ENCODE peak calls at places on chromosomes 16 and 17, in five cellular contexts. R is sciatic nerve, A is retina, M is DMS79 treated with DMSO at 0.1 percent for 48 hours, N is LoVo. X is an unnamed sample.

GRCh38 chr16:10878328-10878643 is 1.3 kb downstream of the CIITA start:
- DNase-seq in R (no peak), N (no peak), A (no peak), M (no peak), X (peak; percentile 50)

GRCh38 chr17:45241315-45242011 is 19.8 kb downstream of the FMNL1 start:
- DNase-seq in N (no peak), M (peak; percentile 76), R (no peak), A (peak; percentile 78), X (peak; percentile 46)

GRCh38 chr17:40501499-40501911 is at the start of gene TNS4:
- DNase-seq in N (peak; percentile 67), R (no peak), A (no peak), M (no peak), X (peak; percentile 93)

GRCh38 chr17:78708510-78708973 is 73.5 kb downstream of the CYTH1 start:
- DNase-seq in M (peak; percentile 54), R (peak; percentile 80), A (peak; percentile 70), N (peak; percentile 57), X (peak; percentile 80)

GRCh38 chr17:63698886-63699637 is 863 bp downstream of the LIMD2 start:
- DNase-seq in M (no peak), N (no peak), R (peak; percentile 77), A (peak; percentile 71), X (no peak)

GRCh38 chr16:74190292-74190691 is 106.3 kb upstream of the PSMD7 start:
- DNase-seq in M (no peak), N (no peak), A (no peak), R (no peak), X (no peak)

GRCh38 chr16:26614102-26614864 is 452.4 kb upstream of the C16orf82 start:
- DNase-seq in M (no peak), A (peak; percentile 44), R (no peak), N (no peak), X (no peak)

GRCh38 chr17:38851434-38851833 is 2.1 kb downstream of the RPL23 start:
- DNase-seq in R (no peak), N (no peak), M (no peak), A (no peak), X (no peak)

GRCh38 chr17:823501-823902 is 41.3 kb downstream of the MRM3 start:
- DNase-seq in M (no peak), R (no peak), N (no peak), A (no peak), X (no peak)

GRCh38 chr17:3891626-3892094 is 1.2 kb downstream of the CAMKK1 start:
- DNase-seq in M (no peak), A (no peak), N (no peak), R (no peak), X (no peak)

GRCh38 chr17:78839762-78840529 is 668 bp downstream of the USP36 start:
- DNase-seq in N (peak; percentile 17), A (peak; percentile 80), M (no peak), R (peak; percentile 75), X (peak; percentile 48)

GRCh38 chr17:7477392-7478275 is 1.8 kb downstream of the ZBTB4 start:
- DNase-seq in R (peak; percentile 72), M (no peak), N (no peak), A (peak; percentile 79), X (peak; percentile 76)

GRCh38 chr16:75566889-75567255 is 693 bp downstream of the GABARAPL2 start:
- DNase-seq in M (no peak), R (no peak), N (no peak), A (no peak), X (peak; percentile 17)

GRCh38 chr17:29664743-29665479 is 42.2 kb upstream of the CORO6 start:
- DNase-seq in R (no peak), A (no peak), N (peak; percentile 13), M (no peak), X (peak; percentile 89)

GRCh38 chr17:73560661-73561060 is 83.6 kb downstream of the SDK2 start:
- DNase-seq in A (no peak), M (no peak), N (no peak), R (no peak), X (peak; percentile 42)

GRCh38 chr16:83817022-83817421 is 9.2 kb downstream of the HSBP1 start:
- DNase-seq in M (no peak), R (no peak), N (no peak), A (no peak), X (peak; percentile 32)

GRCh38 chr16:990516-991291 is 9.1 kb downstream of the SOX8 start:
- DNase-seq in A (peak; percentile 86), M (no peak), R (no peak), N (no peak), X (no peak)

GRCh38 chr17:33330877-33331276 is 37.8 kb upstream of the ASIC2 start:
- DNase-seq in N (no peak), R (no peak), M (no peak), A (no peak), X (no peak)

GRCh38 chr16:569445-570254 is at the start of gene PIGQ:
- DNase-seq in M (peak; percentile 49), N (peak; percentile 60), R (peak; percentile 83), A (peak; percentile 71), X (peak; percentile 47)

GRCh38 chr16:72092832-72093447 is 480 bp downstream of the TXNL4B start:
- DNase-seq in M (no peak), N (peak; percentile 5), A (no peak), R (no peak), X (peak; percentile 67)

GRCh38 chr17:63702223-63702577 is 2.3 kb upstream of the LIMD2 start:
- DNase-seq in N (no peak), A (no peak), R (peak; percentile 63), M (no peak), X (no peak)

GRCh38 chr17:48194097-48194550 is 86.6 kb downstream of the SNX11 start:
- DNase-seq in M (peak; percentile 72), A (no peak), R (no peak), N (peak; percentile 84), X (no peak)

GRCh38 chr16:23110257-23110899 is 38.9 kb downstream of the USP31 start:
- DNase-seq in A (no peak), N (no peak), M (no peak), R (no peak), X (peak; percentile 86)

GRCh38 chr17:7992924-7993323 is 9.5 kb upstream of the GUCY2D start:
- DNase-seq in M (no peak), N (no peak), R (peak; percentile 3), A (no peak), X (no peak)

GRCh38 chr17:40499551-40500189 is 1.8 kb downstream of the TNS4 start:
- DNase-seq in N (peak; percentile 44), M (peak; percentile 80), A (peak; percentile 54), R (peak; percentile 87), X (peak; percentile 72)

GRCh38 chr16:89742948-89743347 is 21.6 kb downstream of the ZNF276 start:
- DNase-seq in N (no peak), R (no peak), M (no peak), A (no peak), X (no peak)

GRCh38 chr16:11634307-11634706 is 33.9 kb upstream of the SNN start:
- DNase-seq in M (no peak), R (no peak), N (no peak), A (no peak), X (no peak)

GRCh38 chr17:9666461-9667050 is 21.2 kb downstream of the USP43 start:
- DNase-seq in R (no peak), M (no peak), N (no peak), A (no peak), X (no peak)

GRCh38 chr16:19017179-19017578 is 33.4 kb downstream of the TMC7 start:
- DNase-seq in R (no peak), A (no peak), N (no peak), M (no peak), X (no peak)

GRCh38 chr16:78257376-78257728 is 157.9 kb downstream of the WWOX start:
- DNase-seq in R (no peak), A (peak; percentile 50), N (no peak), M (no peak), X (no peak)

GRCh38 chr17:61669522-61669921 is 78.5 kb upstream of the NACA2 start:
- DNase-seq in M (no peak), R (no peak), A (no peak), N (no peak), X (no peak)

GRCh38 chr17:16512011-16512410 is 20.0 kb upstream of the LRRC75A start:
- DNase-seq in M (no peak), A (peak; percentile 48), R (peak; percentile 10), N (no peak), X (no peak)

GRCh38 chr16:21071741-21072140 is 78.9 kb downstream of the DNAH3 start:
- DNase-seq in A (no peak), N (no peak), R (no peak), M (no peak), X (peak; percentile 42)

GRCh38 chr16:35751191-35751941 is 2292.0 kb downstream of the TP53TG3F start:
- DNase-seq in M (no peak), N (no peak), R (no peak), A (no peak), X (no peak)

GRCh38 chr17:19332371-19333131 is 30.0 kb downstream of the B9D1 start:
- DNase-seq in A (no peak), M (no peak), R (peak; percentile 58), N (no peak), X (no peak)

GRCh38 chr17:50634123-50634914 is at the start of gene ABCC3:
- DNase-seq in N (peak; percentile 67), A (peak; percentile 50), R (no peak), M (no peak), X (peak; percentile 38)

GRCh38 chr17:32529604-32530003 is 42.8 kb downstream of the CDK5R1 start:
- DNase-seq in N (no peak), A (no peak), M (peak; percentile 63), R (no peak), X (no peak)

GRCh38 chr17:82913304-82914043 is 73.7 kb upstream of the ZNF750 start:
- DNase-seq in N (no peak), R (no peak), A (no peak), M (no peak), X (peak; percentile 27)

GRCh38 chr17:8873801-8874715 is 6.6 kb upstream of the PIK3R6 start:
- DNase-seq in M (no peak), A (no peak), N (no peak), R (peak; percentile 33), X (no peak)